ENCODE peak calls at places on chromosomes 11 and 22, in six cellular contexts. One of them, this sample, is unnamed.
A peak's percentile ranks its signal among the peaks of the same experiment; 100 is the strongest.

GRCh38 chr11:128786507-128786906 is 80.6 kb downstream of the KCNJ1 start:
- DNase-seq in CD8-positive, alpha-beta memory T cell: no peak
- DNase-seq in RWPE2: no peak
- DNase-seq in aorta: no peak
- DNase-seq in transverse colon: no peak
- DNase-seq in cardiac muscle cell: no peak
- DNase-seq in this sample: no peak

GRCh38 chr22:22166941-22167713 is 77.5 kb upstream of the VPREB1 start:
- DNase-seq in CD8-positive, alpha-beta memory T cell: no peak
- DNase-seq in RWPE2: no peak
- DNase-seq in aorta: no peak
- DNase-seq in transverse colon: no peak
- DNase-seq in cardiac muscle cell: no peak
- DNase-seq in this sample: no peak

GRCh38 chr22:49718396-49718795 is 109.3 kb downstream of the BRD1 start:
- DNase-seq in CD8-positive, alpha-beta memory T cell: no peak
- DNase-seq in RWPE2: peak; percentile 43
- DNase-seq in aorta: no peak
- DNase-seq in transverse colon: no peak
- DNase-seq in cardiac muscle cell: no peak
- DNase-seq in this sample: no peak

GRCh38 chr11:93573184-93573583 is 30.0 kb upstream of the SMCO4 start:
- DNase-seq in CD8-positive, alpha-beta memory T cell: no peak
- DNase-seq in RWPE2: no peak
- DNase-seq in aorta: no peak
- DNase-seq in transverse colon: no peak
- DNase-seq in cardiac muscle cell: no peak
- DNase-seq in this sample: no peak

GRCh38 chr11:111370270-111370901 is 8.7 kb downstream of the POU2AF1 start:
- DNase-seq in CD8-positive, alpha-beta memory T cell: no peak
- DNase-seq in RWPE2: no peak
- DNase-seq in aorta: no peak
- DNase-seq in transverse colon: no peak
- DNase-seq in cardiac muscle cell: no peak
- DNase-seq in this sample: no peak

GRCh38 chr11:3162410-3163240 is 2.5 kb downstream of the OSBPL5 start:
- DNase-seq in CD8-positive, alpha-beta memory T cell: no peak
- DNase-seq in RWPE2: peak; percentile 39
- DNase-seq in aorta: peak; percentile 43
- DNase-seq in transverse colon: peak; percentile 7
- DNase-seq in cardiac muscle cell: no peak
- DNase-seq in this sample: no peak

GRCh38 chr22:33653525-33654063 is 266.7 kb downstream of the LARGE1 start:
- DNase-seq in CD8-positive, alpha-beta memory T cell: no peak
- DNase-seq in RWPE2: no peak
- DNase-seq in aorta: no peak
- DNase-seq in transverse colon: no peak
- DNase-seq in cardiac muscle cell: no peak
- DNase-seq in this sample: no peak

GRCh38 chr11:57648791-57649735 is 649 bp downstream of the YPEL4 start:
- DNase-seq in CD8-positive, alpha-beta memory T cell: peak; percentile 48
- DNase-seq in RWPE2: no peak
- DNase-seq in aorta: no peak
- DNase-seq in transverse colon: no peak
- DNase-seq in cardiac muscle cell: peak; percentile 56
- DNase-seq in this sample: no peak

GRCh38 chr11:71481101-71481960 is 28.3 kb downstream of the NADSYN1 start:
- DNase-seq in CD8-positive, alpha-beta memory T cell: no peak
- DNase-seq in RWPE2: no peak
- DNase-seq in aorta: no peak
- DNase-seq in transverse colon: no peak
- DNase-seq in cardiac muscle cell: no peak
- DNase-seq in this sample: no peak

GRCh38 chr11:102800774-102801173 is 2.8 kb upstream of the MMP1 start:
- DNase-seq in CD8-positive, alpha-beta memory T cell: no peak
- DNase-seq in RWPE2: no peak
- DNase-seq in aorta: no peak
- DNase-seq in transverse colon: no peak
- DNase-seq in cardiac muscle cell: no peak
- DNase-seq in this sample: no peak

GRCh38 chr22:40534379-40535188 is 101.9 kb downstream of the MRTFA start:
- DNase-seq in CD8-positive, alpha-beta memory T cell: no peak
- DNase-seq in RWPE2: no peak
- DNase-seq in aorta: no peak
- DNase-seq in transverse colon: no peak
- DNase-seq in cardiac muscle cell: peak; percentile 57
- DNase-seq in this sample: peak; percentile 38

GRCh38 chr11:10109836-10110235 is 184.2 kb downstream of the SBF2 start:
- DNase-seq in CD8-positive, alpha-beta memory T cell: no peak
- DNase-seq in RWPE2: no peak
- DNase-seq in aorta: no peak
- DNase-seq in transverse colon: no peak
- DNase-seq in cardiac muscle cell: peak; percentile 92
- DNase-seq in this sample: no peak

GRCh38 chr22:23403720-23404688 is 176.1 kb downstream of the IGLL1 start:
- DNase-seq in CD8-positive, alpha-beta memory T cell: no peak
- DNase-seq in RWPE2: no peak
- DNase-seq in aorta: peak; percentile 39
- DNase-seq in transverse colon: no peak
- DNase-seq in cardiac muscle cell: no peak
- DNase-seq in this sample: no peak

GRCh38 chr11:60757231-60757800 is 649 bp downstream of the MS4A15 start:
- DNase-seq in CD8-positive, alpha-beta memory T cell: no peak
- DNase-seq in RWPE2: no peak
- DNase-seq in aorta: no peak
- DNase-seq in transverse colon: no peak
- DNase-seq in cardiac muscle cell: no peak
- DNase-seq in this sample: no peak

GRCh38 chr22:40289991-40290459 is 56.3 kb upstream of the ADSL start:
- DNase-seq in CD8-positive, alpha-beta memory T cell: peak; percentile 61
- DNase-seq in RWPE2: no peak
- DNase-seq in aorta: no peak
- DNase-seq in transverse colon: peak; percentile 27
- DNase-seq in cardiac muscle cell: no peak
- DNase-seq in this sample: no peak

GRCh38 chr11:66011785-66012303 is at the start of gene CST6:
- DNase-seq in CD8-positive, alpha-beta memory T cell: no peak
- DNase-seq in RWPE2: no peak
- DNase-seq in aorta: no peak
- DNase-seq in transverse colon: no peak
- DNase-seq in cardiac muscle cell: no peak
- DNase-seq in this sample: no peak

GRCh38 chr22:38262051-38262795 is 10.6 kb downstream of the TMEM184B start:
- DNase-seq in CD8-positive, alpha-beta memory T cell: peak; percentile 29
- DNase-seq in RWPE2: no peak
- DNase-seq in aorta: peak; percentile 61
- DNase-seq in transverse colon: peak; percentile 78
- DNase-seq in cardiac muscle cell: no peak
- DNase-seq in this sample: peak; percentile 26

GRCh38 chr11:65445101-65445603 is 22.6 kb downstream of the NEAT1 start:
- DNase-seq in CD8-positive, alpha-beta memory T cell: no peak
- DNase-seq in RWPE2: no peak
- DNase-seq in aorta: no peak
- DNase-seq in transverse colon: no peak
- DNase-seq in cardiac muscle cell: peak; percentile 43
- DNase-seq in this sample: no peak

GRCh38 chr11:111183706-111184105 is 61.8 kb upstream of the POU2AF2 start:
- DNase-seq in CD8-positive, alpha-beta memory T cell: no peak
- DNase-seq in RWPE2: no peak
- DNase-seq in aorta: no peak
- DNase-seq in transverse colon: no peak
- DNase-seq in cardiac muscle cell: no peak
- DNase-seq in this sample: peak; percentile 41

GRCh38 chr11:85685131-85685819 is 720 bp downstream of the CCDC89 start:
- DNase-seq in CD8-positive, alpha-beta memory T cell: no peak
- DNase-seq in RWPE2: no peak
- DNase-seq in aorta: peak; percentile 38
- DNase-seq in transverse colon: no peak
- DNase-seq in cardiac muscle cell: peak; percentile 69
- DNase-seq in this sample: no peak

GRCh38 chr11:10394229-10395100 is 60.6 kb upstream of the AMPD3 start:
- DNase-seq in CD8-positive, alpha-beta memory T cell: no peak
- DNase-seq in RWPE2: no peak
- DNase-seq in aorta: no peak
- DNase-seq in transverse colon: no peak
- DNase-seq in cardiac muscle cell: no peak
- DNase-seq in this sample: peak; percentile 90

GRCh38 chr22:31093090-31093850 is 12.2 kb downstream of the SMTN start:
- DNase-seq in CD8-positive, alpha-beta memory T cell: no peak
- DNase-seq in RWPE2: peak; percentile 53
- DNase-seq in aorta: peak; percentile 88
- DNase-seq in transverse colon: peak; percentile 59
- DNase-seq in cardiac muscle cell: no peak
- DNase-seq in this sample: no peak

GRCh38 chr11:79077684-79078379 is 363.0 kb downstream of the TENM4 start:
- DNase-seq in CD8-positive, alpha-beta memory T cell: no peak
- DNase-seq in RWPE2: no peak
- DNase-seq in aorta: no peak
- DNase-seq in transverse colon: no peak
- DNase-seq in cardiac muscle cell: peak; percentile 48
- DNase-seq in this sample: no peak

GRCh38 chr22:27895600-27895999 is 23.5 kb downstream of the PITPNB start:
- DNase-seq in CD8-positive, alpha-beta memory T cell: no peak
- DNase-seq in RWPE2: no peak
- DNase-seq in aorta: no peak
- DNase-seq in transverse colon: no peak
- DNase-seq in cardiac muscle cell: no peak
- DNase-seq in this sample: no peak

GRCh38 chr11:100791873-100792272 is 104.8 kb downstream of the ARHGAP42 start:
- DNase-seq in CD8-positive, alpha-beta memory T cell: no peak
- DNase-seq in RWPE2: no peak
- DNase-seq in aorta: no peak
- DNase-seq in transverse colon: no peak
- DNase-seq in cardiac muscle cell: no peak
- DNase-seq in this sample: no peak

GRCh38 chr11:78022397-78023396 is at the start of gene KCTD14:
- DNase-seq in CD8-positive, alpha-beta memory T cell: no peak
- DNase-seq in RWPE2: peak; percentile 65
- DNase-seq in aorta: peak; percentile 58
- DNase-seq in transverse colon: peak; percentile 69
- DNase-seq in cardiac muscle cell: peak; percentile 35
- DNase-seq in this sample: peak; percentile 67

GRCh38 chr11:96155627-96156378 is 187.2 kb downstream of the MAML2 start:
- DNase-seq in CD8-positive, alpha-beta memory T cell: no peak
- DNase-seq in RWPE2: peak; percentile 84
- DNase-seq in aorta: peak; percentile 85
- DNase-seq in transverse colon: peak; percentile 61
- DNase-seq in cardiac muscle cell: peak; percentile 99
- DNase-seq in this sample: peak; percentile 85

GRCh38 chr22:47367993-47368945 is 605.8 kb downstream of the TBC1D22A start:
- DNase-seq in CD8-positive, alpha-beta memory T cell: no peak
- DNase-seq in RWPE2: peak; percentile 40
- DNase-seq in aorta: no peak
- DNase-seq in transverse colon: no peak
- DNase-seq in cardiac muscle cell: no peak
- DNase-seq in this sample: no peak

GRCh38 chr22:17847360-17848078 is 73.2 kb upstream of the BID start:
- DNase-seq in CD8-positive, alpha-beta memory T cell: no peak
- DNase-seq in RWPE2: no peak
- DNase-seq in aorta: no peak
- DNase-seq in transverse colon: no peak
- DNase-seq in cardiac muscle cell: no peak
- DNase-seq in this sample: no peak

GRCh38 chr11:58330861-58331260 is 28.0 kb downstream of the OR5B17 start:
- DNase-seq in CD8-positive, alpha-beta memory T cell: no peak
- DNase-seq in RWPE2: no peak
- DNase-seq in aorta: no peak
- DNase-seq in transverse colon: no peak
- DNase-seq in cardiac muscle cell: peak; percentile 3
- DNase-seq in this sample: no peak

GRCh38 chr22:30208631-30209603 is 37.6 kb downstream of the LIF start:
- DNase-seq in CD8-positive, alpha-beta memory T cell: no peak
- DNase-seq in RWPE2: no peak
- DNase-seq in aorta: peak; percentile 88
- DNase-seq in transverse colon: peak; percentile 38
- DNase-seq in cardiac muscle cell: peak; percentile 96
- DNase-seq in this sample: peak; percentile 60

GRCh38 chr11:14539867-14540475 is 19.8 kb upstream of the PSMA1 start:
- DNase-seq in CD8-positive, alpha-beta memory T cell: no peak
- DNase-seq in RWPE2: no peak
- DNase-seq in aorta: no peak
- DNase-seq in transverse colon: no peak
- DNase-seq in cardiac muscle cell: peak; percentile 43
- DNase-seq in this sample: no peak

GRCh38 chr11:96524475-96524874 is 134.7 kb downstream of the JRKL start:
- DNase-seq in CD8-positive, alpha-beta memory T cell: no peak
- DNase-seq in RWPE2: no peak
- DNase-seq in aorta: no peak
- DNase-seq in transverse colon: no peak
- DNase-seq in cardiac muscle cell: peak; percentile 2
- DNase-seq in this sample: no peak

GRCh38 chr22:48424661-48425060 is 1403.0 kb downstream of the BRD1 start:
- DNase-seq in CD8-positive, alpha-beta memory T cell: no peak
- DNase-seq in RWPE2: no peak
- DNase-seq in aorta: no peak
- DNase-seq in transverse colon: no peak
- DNase-seq in cardiac muscle cell: no peak
- DNase-seq in this sample: no peak
- H3K9me3 ChIP-seq in CD8-positive, alpha-beta memory T cell: no peaks in the 10 kb centered on the region
- H3K9me3 ChIP-seq in RWPE2: no peaks in the 10 kb centered on the region
- H3K9me3 ChIP-seq in aorta: no peaks in the 10 kb centered on the region
- H3K9me3 ChIP-seq in transverse colon: no peaks in the 10 kb centered on the region
- H3K9me3 ChIP-seq in cardiac muscle cell: no peaks in the 10 kb centered on the region
- H3K9me3 ChIP-seq in this sample: no peaks in the 10 kb centered on the region

GRCh38 chr11:119382101-119382500 is 611 bp upstream of the USP2 start:
- DNase-seq in CD8-positive, alpha-beta memory T cell: no peak
- DNase-seq in RWPE2: no peak
- DNase-seq in aorta: no peak
- DNase-seq in transverse colon: no peak
- DNase-seq in cardiac muscle cell: no peak
- DNase-seq in this sample: no peak
- H3K27me3 ChIP-seq in CD8-positive, alpha-beta memory T cell: no peaks in the 10 kb centered on the region
- H3K27me3 ChIP-seq in RWPE2: no peaks in the 10 kb centered on the region
- H3K27me3 ChIP-seq in aorta: no peaks in the 10 kb centered on the region
- H3K27me3 ChIP-seq in transverse colon: no peaks in the 10 kb centered on the region
- H3K27me3 ChIP-seq in cardiac muscle cell: peaks cover 12% of the 10 kb centered on the region
- H3K27me3 ChIP-seq in this sample: no peaks in the 10 kb centered on the region

DNA sequence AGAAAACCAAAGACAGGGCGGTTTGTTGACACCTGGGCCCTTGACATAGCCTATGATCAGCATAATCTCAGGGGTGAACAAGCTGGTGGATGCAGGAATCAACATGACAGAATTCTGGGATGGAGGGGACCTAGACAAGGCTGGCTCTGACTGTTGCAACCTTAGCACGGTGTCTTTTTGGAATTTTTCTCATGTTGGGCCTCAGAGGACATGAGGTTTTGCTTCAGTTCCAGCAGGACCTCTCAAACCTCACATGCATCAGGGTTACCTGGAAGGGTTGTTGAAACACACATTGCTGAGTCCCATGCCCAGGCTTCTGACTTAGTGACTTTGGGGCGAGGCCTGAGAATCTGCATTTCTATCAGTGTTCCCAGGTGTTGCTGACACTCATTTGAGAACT is 345.6 kb upstream of the B3GAT1 start:
- DNase-seq in CD8-positive, alpha-beta memory T cell: no peak
- DNase-seq in RWPE2: no peak
- DNase-seq in aorta: no peak
- DNase-seq in transverse colon: no peak
- DNase-seq in cardiac muscle cell: no peak
- DNase-seq in this sample: no peak
- H3K4me3 ChIP-seq in CD8-positive, alpha-beta memory T cell: no peak overlapping the region
- H3K4me3 ChIP-seq in RWPE2: no peak overlapping the region
- H3K4me3 ChIP-seq in aorta: no peak overlapping the region
- H3K4me3 ChIP-seq in transverse colon: no peak overlapping the region
- H3K4me3 ChIP-seq in cardiac muscle cell: no peak overlapping the region
- H3K4me3 ChIP-seq in this sample: no peak overlapping the region

GRCh38 chr11:74871037-74871436 is 77.9 kb downstream of the XRRA1 start:
- DNase-seq in CD8-positive, alpha-beta memory T cell: no peak
- DNase-seq in RWPE2: no peak
- DNase-seq in aorta: no peak
- DNase-seq in transverse colon: no peak
- DNase-seq in cardiac muscle cell: peak; percentile 18
- DNase-seq in this sample: no peak
- H3K9me3 ChIP-seq in CD8-positive, alpha-beta memory T cell: peaks cover 44% of the 10 kb centered on the region
- H3K9me3 ChIP-seq in RWPE2: peaks cover 31% of the 10 kb centered on the region
- H3K9me3 ChIP-seq in aorta: peaks cover 31% of the 10 kb centered on the region
- H3K9me3 ChIP-seq in transverse colon: peaks cover 67% of the 10 kb centered on the region
- H3K9me3 ChIP-seq in cardiac muscle cell: no peaks in the 10 kb centered on the region
- H3K9me3 ChIP-seq in this sample: peaks cover 50% of the 10 kb centered on the region